ENCODE peak calls at places on chromosomes 1 and 21, in ten cellular contexts. V, U, P, Y, L, C, I, Z, J and W are unnamed samples.

GRCh38 chr1:223031690-223032601 is 111.1 kb downstream of the TLR5 start:
- DNase-seq in V (no peak), U (peak; percentile 41), P (peak; percentile 31), Y (no peak), L (no peak), C (no peak), I (no peak), Z (peak; percentile 22), J (peak; percentile 78), W (no peak)

GRCh38 chr1:198253668-198254067 is 96.9 kb downstream of the NEK7 start:
- DNase-seq in V (no peak), U (no peak), P (peak; percentile 44), Y (no peak), L (no peak), C (no peak), I (peak; percentile 14), Z (no peak), J (peak; percentile 57), W (no peak)

GRCh38 chr21:34039678-34040382 is 33.5 kb upstream of the MRPS6 start:
- DNase-seq in V (no peak), U (peak; percentile 39), P (no peak), Y (no peak), L (peak; percentile 28), C (no peak), I (no peak), Z (no peak), J (no peak), W (no peak)

GRCh38 chr1:5430136-5430535 is 562.1 kb downstream of the NPHP4 start:
- DNase-seq in V (no peak), U (no peak), P (no peak), Y (no peak), L (no peak), C (no peak), I (no peak), Z (no peak), J (no peak), W (no peak)

GRCh38 chr1:118984086-118984989 is 3.8 kb downstream of the TBX15 start:
- DNase-seq in V (no peak), U (peak; percentile 86), P (peak; percentile 49), Y (no peak), L (no peak), C (no peak), I (no peak), Z (no peak), J (no peak), W (peak; percentile 81)

GRCh38 chr1:157363660-157364140 is 188.6 kb downstream of the FCRL5 start:
- DNase-seq in V (no peak), U (peak; percentile 78), P (peak; percentile 20), Y (no peak), L (peak; percentile 65), C (peak; percentile 49), I (peak; percentile 64), Z (peak; percentile 75), J (peak; percentile 48), W (no peak)

GRCh38 chr1:11938722-11939526 is 4.4 kb downstream of the PLOD1 start:
- DNase-seq in V (no peak), U (no peak), P (no peak), Y (no peak), L (no peak), C (no peak), I (no peak), Z (no peak), J (peak; percentile 24), W (no peak)

GRCh38 chr1:66575739-66576138 is 41.8 kb downstream of the SGIP1 start:
- DNase-seq in V (no peak), U (no peak), P (peak; percentile 94), Y (no peak), L (no peak), C (no peak), I (no peak), Z (no peak), J (peak; percentile 88), W (no peak)

GRCh38 chr1:173206816-173207595 is at the start of gene TNFSF4:
- DNase-seq in V (no peak), U (no peak), P (peak; percentile 71), Y (no peak), L (no peak), C (no peak), I (no peak), Z (no peak), J (peak; percentile 66), W (no peak)

GRCh38 chr1:161048949-161049722 is 3.4 kb upstream of the USF1 start:
- DNase-seq in V (no peak), U (no peak), P (no peak), Y (no peak), L (no peak), C (no peak), I (no peak), Z (no peak), J (no peak), W (no peak)

GRCh38 chr1:203996126-203996525 is 76.8 kb upstream of the SOX13 start:
- DNase-seq in V (no peak), U (peak; percentile 86), P (peak; percentile 28), Y (no peak), L (peak; percentile 47), C (peak; percentile 7), I (no peak), Z (no peak), J (peak; percentile 14), W (no peak)